ENCODE peak calls at places on chromosomes 6 and 20, in five cellular contexts. K is left lung, H is A549, G is epithelial cell of esophagus, B is fibroblast of pulmonary artery. V is an unnamed sample.

GRCh38 chr6:3770023-3770422 is 18.5 kb upstream of the PXDC1 start:
- DNase-seq in K (no peak), H (no peak), G (no peak), B (no peak), V (no peak)

GRCh38 chr20:48156521-48156920 is 371.2 kb upstream of the SULF2 start:
- DNase-seq in K (no peak), H (no peak), G (peak; percentile 23), B (no peak), V (no peak)

GRCh38 chr6:91097316-91097878 is 510.5 kb upstream of the MAP3K7 start:
- DNase-seq in K (no peak), H (no peak), G (no peak), B (peak; percentile 6), V (no peak)

GRCh38 chr6:85363870-85364269 is 86.0 kb upstream of the NT5E start:
- DNase-seq in K (no peak), H (no peak), G (no peak), B (no peak), V (no peak)

GRCh38 chr6:6845603-6846002 is 257.1 kb downstream of the LY86 start:
- DNase-seq in K (no peak), H (no peak), G (no peak), B (no peak), V (no peak)

GRCh38 chr6:42742116-42742894 is 3.6 kb downstream of the TBCC start:
- DNase-seq in K (no peak), H (no peak), G (peak; percentile 80), B (peak; percentile 57), V (no peak)

GRCh38 chr20:44215125-44215524 is 4.6 kb upstream of the OSER1 start:
- DNase-seq in K (peak; percentile 86), H (peak; percentile 77), G (peak; percentile 73), B (peak; percentile 79), V (no peak)

GRCh38 chr20:53162251-53162835 is 190.2 kb downstream of the TSHZ2 start:
- DNase-seq in K (no peak), H (peak; percentile 36), G (peak; percentile 83), B (peak; percentile 48), V (peak; percentile 55)

GRCh38 chr6:9126845-9127560 is 691.7 kb upstream of the SLC35B3 start:
- DNase-seq in K (no peak), H (peak; percentile 49), G (peak; percentile 84), B (peak; percentile 72), V (no peak)

GRCh38 chr6:163419413-163420314 is 5.1 kb downstream of the QKI start:
- DNase-seq in K (no peak), H (no peak), G (no peak), B (peak; percentile 45), V (no peak)

GRCh38 chr6:73086726-73087125 is 138.6 kb downstream of the KHDC1L start:
- DNase-seq in K (no peak), H (no peak), G (no peak), B (no peak), V (no peak)

GRCh38 chr20:62875419-62876355 is 14.1 kb upstream of the TCFL5 start:
- DNase-seq in K (no peak), H (peak; percentile 91), G (peak; percentile 75), B (peak; percentile 79), V (peak; percentile 76)

GRCh38 chr6:109102762-109103161 is 7.5 kb downstream of the CEP57L1 start:
- DNase-seq in K (no peak), H (no peak), G (no peak), B (no peak), V (no peak)

GRCh38 chr6:81727876-81728517 is 24.5 kb downstream of the TENT5A start:
- DNase-seq in K (no peak), H (no peak), G (peak; percentile 18), B (no peak), V (no peak)

GRCh38 chr6:31465185-31465536 is 32.8 kb upstream of the MICB start:
- DNase-seq in K (no peak), H (no peak), G (no peak), B (no peak), V (no peak)

GRCh38 chr20:61806314-61806713 is 259.4 kb downstream of the TAF4 start:
- DNase-seq in K (peak; percentile 37), H (no peak), G (no peak), B (no peak), V (no peak)

GRCh38 chr20:35370751-35371150 is 41.0 kb downstream of the UQCC1 start:
- DNase-seq in K (no peak), H (no peak), G (no peak), B (no peak), V (no peak)

GRCh38 chr20:24873015-24873620 is 76.0 kb upstream of the CST7 start:
- DNase-seq in K (no peak), H (no peak), G (no peak), B (no peak), V (no peak)

GRCh38 chr6:20744911-20745557 is 210.8 kb downstream of the CDKAL1 start:
- DNase-seq in K (no peak), H (no peak), G (no peak), B (no peak), V (no peak)

GRCh38 chr6:154758125-154758524 is 24.9 kb downstream of the SCAF8 start:
- DNase-seq in K (no peak), H (no peak), G (peak; percentile 85), B (no peak), V (no peak)

GRCh38 chr6:22236626-22237414 is 60.0 kb downstream of the PRL start:
- DNase-seq in K (no peak), H (peak; percentile 92), G (peak; percentile 98), B (peak; percentile 65), V (no peak)

GRCh38 chr6:157106487-157106886 is 216.8 kb downstream of the TMEM242 start:
- DNase-seq in K (no peak), H (peak; percentile 28), G (peak; percentile 89), B (peak; percentile 38), V (no peak)

GRCh38 chr20:41278936-41279335 is 38.6 kb downstream of the ZHX3 start:
- DNase-seq in K (no peak), H (no peak), G (no peak), B (no peak), V (no peak)

GRCh38 chr6:1325471-1326309 is 13.8 kb downstream of the FOXQ1 start:
- DNase-seq in K (peak; percentile 42), H (peak; percentile 93), G (peak; percentile 96), B (peak; percentile 75), V (no peak)

GRCh38 chr6:36436466-36436865 is 6.2 kb downstream of the PXT1 start:
- DNase-seq in K (no peak), H (no peak), G (no peak), B (peak; percentile 89), V (no peak)

GRCh38 chr6:34576286-34576955 is 20.3 kb upstream of the SPDEF start:
- DNase-seq in K (no peak), H (no peak), G (no peak), B (no peak), V (no peak)

GRCh38 chr6:126716826-126717514 is 377.1 kb downstream of the CENPW start:
- DNase-seq in K (no peak), H (no peak), G (peak; percentile 77), B (no peak), V (no peak)

GRCh38 chr6:10412165-10412947 is 2.5 kb downstream of the TFAP2A start:
- DNase-seq in K (peak; percentile 81), H (peak; percentile 92), G (peak; percentile 87), B (peak; percentile 75), V (no peak)

GRCh38 chr6:21033095-21033494 is 498.8 kb downstream of the CDKAL1 start:
- DNase-seq in K (no peak), H (no peak), G (no peak), B (no peak), V (no peak)

GRCh38 chr6:19368511-19368910 is 468.7 kb upstream of the ID4 start:
- DNase-seq in K (no peak), H (no peak), G (peak; percentile 76), B (peak; percentile 63), V (no peak)

GRCh38 chr6:159830481-159831372 is 30.7 kb downstream of the PNLDC1 start:
- DNase-seq in K (no peak), H (no peak), G (no peak), B (no peak), V (no peak)

GRCh38 chr6:12769556-12770255 is 53.1 kb downstream of the PHACTR1 start:
- DNase-seq in K (no peak), H (no peak), G (no peak), B (no peak), V (no peak)

GRCh38 chr6:125816828-125817280 is 26.1 kb downstream of the NCOA7 start:
- DNase-seq in K (no peak), H (no peak), G (no peak), B (no peak), V (no peak)

GRCh38 chr20:46063151-46063550 is 26.6 kb downstream of the NCOA5 start:
- DNase-seq in K (no peak), H (no peak), G (no peak), B (no peak), V (no peak)

GRCh38 chr6:110484321-110484720 is 7.9 kb upstream of the SLC22A16 start:
- DNase-seq in K (no peak), H (no peak), G (peak; percentile 80), B (peak; percentile 47), V (peak; percentile 34)

GRCh38 chr6:116456927-116457326 is 4.2 kb upstream of the CALHM6 start:
- DNase-seq in K (no peak), H (no peak), G (no peak), B (no peak), V (no peak)

DNA sequence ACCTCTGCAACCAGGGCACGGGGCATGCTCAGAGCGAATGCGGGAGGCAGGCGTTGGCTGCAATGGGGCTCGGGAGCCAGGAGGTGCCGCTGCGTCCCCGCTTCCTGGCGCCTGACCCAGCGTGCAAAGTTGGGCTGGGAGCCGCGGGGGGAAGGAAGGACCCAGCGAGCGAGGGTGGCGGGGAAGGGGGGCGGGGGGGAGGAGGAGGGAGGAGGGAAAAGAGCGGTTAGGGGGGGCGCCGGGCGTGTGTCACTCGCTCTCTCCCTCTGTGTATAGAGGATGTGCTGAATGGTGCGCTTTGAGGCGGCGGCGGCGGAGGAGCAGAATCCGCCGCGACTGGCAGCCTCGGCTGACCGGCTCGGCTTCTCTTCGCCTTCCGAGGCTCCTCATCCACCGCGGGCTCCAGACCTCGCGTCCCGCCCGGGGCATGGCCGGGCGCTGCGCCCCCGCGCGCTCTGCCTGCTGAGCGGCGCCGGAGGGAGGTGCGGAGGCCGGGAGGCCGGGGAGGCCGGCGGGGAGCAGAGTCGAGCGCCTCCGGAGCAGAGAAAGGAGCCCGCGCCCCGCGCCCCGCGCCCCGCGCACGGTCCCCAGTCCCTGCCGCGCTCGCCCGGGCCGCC is at the start of gene PLCB1:
- DNase-seq in K (peak; percentile 94), H (peak; percentile 73), G (peak; percentile 69), B (peak; percentile 89), V (no peak)
- TF ChIP-seq CTCF in K (peak; percentile 83), H (peak; percentile 78), G (peak; percentile 77), B (peak; percentile 74), V (peak; percentile 99)

GRCh38 chr20:21396921-21397340 is 395 bp downstream of the NKX2-4 start:
- DNase-seq in K (peak; percentile 77), H (no peak), G (peak; percentile 6), B (no peak), V (no peak)
- H3K4me3 ChIP-seq in K (no peak overlapping the region), H (peak overlapping the region; percentile 63), G (no peak overlapping the region), B (no peak overlapping the region), V (no peak overlapping the region)

DNA sequence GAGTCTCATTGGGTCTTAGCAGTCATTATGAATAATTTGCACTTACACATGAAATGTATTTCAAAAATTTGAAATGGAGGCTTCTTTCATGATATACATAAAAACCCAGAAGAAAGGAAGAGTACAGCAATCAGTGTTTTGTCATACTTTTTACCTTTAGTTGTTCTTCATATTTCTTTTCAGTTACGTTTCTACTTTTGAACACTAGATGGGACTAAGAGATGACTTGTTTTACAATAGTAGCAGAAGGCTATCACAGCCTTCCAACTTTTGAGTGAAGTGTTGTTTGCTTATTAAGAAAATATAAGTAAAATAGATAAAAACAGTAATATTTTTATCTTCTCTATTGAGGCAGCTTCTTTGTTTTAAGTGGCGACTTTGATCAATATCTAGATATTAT is 58.1 kb downstream of the L3MBTL3 start:
- DNase-seq in K (no peak), H (no peak), G (peak; percentile 3), B (peak; percentile 8), V (no peak)
- TF ChIP-seq CTCF in K (no peak), H (no peak), G (no peak), B (no peak), V (peak; percentile 42)

GRCh38 chr6:149140137-149140909 is 177.2 kb upstream of the TAB2 start:
- DNase-seq in K (peak; percentile 54), H (no peak), G (no peak), B (no peak), V (no peak)
- H3K4me3 ChIP-seq in K (no peak overlapping the region), H (no peak overlapping the region), G (no peak overlapping the region), B (no peak overlapping the region), V (no peak overlapping the region)

V was measured in LNCaP clone FGC.